ENCODE peak calls at places on chromosomes 5 and 9, in five cellular contexts. F is SK-N-SH, C is HepG2, P is GM12878, A is K562. N is an unnamed sample.

GRCh38 chr9:1210954-1211353 is 160.8 kb downstream of the DMRT2 start:
- DNase-seq in P (no peak), C (no peak), A (no peak), F (no peak), N (no peak)

GRCh38 chr9:131633491-131634031 is 88.2 kb downstream of the PRRT1B start:
- DNase-seq in C (no peak), P (no peak), F (no peak), A (no peak), N (no peak)

GRCh38 chr5:142420521-142420920 is 95.7 kb upstream of the SPRY4 start:
- DNase-seq in P (no peak), C (no peak), F (no peak), A (no peak), N (no peak)

GRCh38 chr9:135702002-135702721 is at the start of gene KCNT1:
- DNase-seq in F (peak; percentile 99), A (peak; percentile 95), P (no peak), C (no peak), N (peak; percentile 16)

GRCh38 chr5:145280806-145281205 is 554.3 kb downstream of the PRELID2 start:
- DNase-seq in C (no peak), F (no peak), P (no peak), A (no peak), N (no peak)

GRCh38 chr9:6354072-6354686 is 26.0 kb downstream of the TPD52L3 start:
- DNase-seq in C (peak; percentile 61), F (peak; percentile 70), A (peak; percentile 43), P (peak; percentile 45), N (peak; percentile 51)

GRCh38 chr5:138874241-138874640 is 894 bp downstream of the LRRTM2 start:
- DNase-seq in A (no peak), P (no peak), C (no peak), F (peak; percentile 39), N (no peak)

GRCh38 chr5:138354926-138355378 is 2.5 kb downstream of the KDM3B start:
- DNase-seq in A (peak; percentile 65), F (peak; percentile 64), C (peak; percentile 67), P (peak; percentile 76), N (no peak)

GRCh38 chr9:133468374-133468773 is 8.6 kb downstream of the CACFD1 start:
- DNase-seq in C (no peak), A (no peak), P (no peak), F (no peak), N (no peak)

GRCh38 chr9:8078641-8079140 is 279.1 kb upstream of the DMAC1 start:
- DNase-seq in A (no peak), P (no peak), C (no peak), F (no peak), N (no peak)

GRCh38 chr5:33806736-33807442 is 84.9 kb downstream of the ADAMTS12 start:
- DNase-seq in A (no peak), F (no peak), P (no peak), C (peak; percentile 2), N (no peak)

GRCh38 chr9:98117984-98118639 is 910 bp downstream of the TRIM14 start:
- DNase-seq in F (peak; percentile 43), C (peak; percentile 82), P (no peak), A (peak; percentile 51), N (peak; percentile 77)
- TF ChIP-seq GABPA in F (no peak), C (no peak), P (no peak), A (no peak), N (no peak)

GRCh38 chr5:178221203-178221771 is 11.3 kb downstream of the PHYKPL start:
- DNase-seq in C (no peak), A (no peak), F (no peak), P (no peak), N (no peak)
- H3K27ac ChIP-seq in C (no peak overlapping the region), A (no peak overlapping the region), F (no peak overlapping the region), P (no peak overlapping the region), N (peak overlapping the region; percentile 42)

GRCh38 chr5:119435436-119436132 is 16.7 kb upstream of the HSD17B4 start:
- DNase-seq in P (peak; percentile 44), A (peak; percentile 31), F (no peak), C (peak; percentile 55), N (peak; percentile 84)

GRCh38 chr5:119439140-119439625 is 13.1 kb upstream of the HSD17B4 start:
- DNase-seq in C (peak; percentile 64), P (no peak), F (no peak), A (no peak), N (no peak)
- TF ChIP-seq REST in C (no peak), P (no peak), F (no peak), A (no peak), N (no peak)

DNA sequence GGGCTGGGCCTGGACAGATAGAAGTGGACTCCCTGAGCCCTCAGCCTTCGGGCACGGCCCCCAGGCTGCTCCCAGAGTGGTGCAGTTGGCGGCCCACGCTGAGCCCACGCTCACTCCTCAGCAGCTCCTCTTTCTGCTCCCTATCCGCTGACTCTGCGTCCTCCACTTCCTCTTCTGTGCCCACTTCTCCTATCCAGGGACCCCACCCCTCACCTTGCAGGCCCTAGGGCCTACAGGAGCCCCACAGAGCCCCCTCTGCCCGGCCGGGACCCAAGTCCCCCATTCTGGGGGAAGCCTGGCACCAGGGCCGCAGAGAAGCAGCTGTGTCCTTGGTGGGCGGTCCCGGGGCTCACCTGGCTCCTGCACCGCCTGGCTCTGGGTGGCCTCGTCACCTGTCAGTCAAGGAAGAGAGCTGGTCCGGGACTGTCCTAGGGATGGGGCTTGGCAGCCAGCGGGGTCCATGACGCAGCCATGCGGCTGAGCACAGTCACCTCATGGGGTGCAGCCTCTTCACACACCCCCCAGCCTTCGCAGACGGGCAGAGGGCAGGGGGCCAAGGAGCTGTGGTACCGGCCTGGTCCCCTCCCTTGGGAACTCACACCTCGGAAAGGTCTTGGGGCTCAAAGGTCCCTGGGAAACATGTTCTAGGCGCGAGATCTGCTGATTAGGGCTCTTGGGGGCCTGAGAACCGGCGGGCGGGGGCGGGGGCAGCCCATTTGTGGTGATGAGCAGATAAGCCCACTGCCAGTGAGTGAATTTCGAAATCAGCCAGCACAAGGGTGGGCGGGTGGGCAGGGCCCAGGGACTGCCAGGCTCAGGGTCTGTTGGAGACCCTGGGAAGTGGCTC is 5.4 kb upstream of the NRARP start:
- DNase-seq in F (peak; percentile 35), A (peak; percentile 44), P (no peak), C (no peak), N (peak; percentile 46)
- TF ChIP-seq GABPA in F (no peak), A (no peak), P (no peak), C (no peak), N (no peak)

GRCh38 chr9:93387791-93388190 is 63.7 kb upstream of the FAM120A start:
- DNase-seq in C (no peak), P (no peak), A (no peak), F (no peak), N (no peak)
- H3K27ac ChIP-seq in C (no peak overlapping the region), P (no peak overlapping the region), A (no peak overlapping the region), F (no peak overlapping the region), N (no peak overlapping the region)

DNA sequence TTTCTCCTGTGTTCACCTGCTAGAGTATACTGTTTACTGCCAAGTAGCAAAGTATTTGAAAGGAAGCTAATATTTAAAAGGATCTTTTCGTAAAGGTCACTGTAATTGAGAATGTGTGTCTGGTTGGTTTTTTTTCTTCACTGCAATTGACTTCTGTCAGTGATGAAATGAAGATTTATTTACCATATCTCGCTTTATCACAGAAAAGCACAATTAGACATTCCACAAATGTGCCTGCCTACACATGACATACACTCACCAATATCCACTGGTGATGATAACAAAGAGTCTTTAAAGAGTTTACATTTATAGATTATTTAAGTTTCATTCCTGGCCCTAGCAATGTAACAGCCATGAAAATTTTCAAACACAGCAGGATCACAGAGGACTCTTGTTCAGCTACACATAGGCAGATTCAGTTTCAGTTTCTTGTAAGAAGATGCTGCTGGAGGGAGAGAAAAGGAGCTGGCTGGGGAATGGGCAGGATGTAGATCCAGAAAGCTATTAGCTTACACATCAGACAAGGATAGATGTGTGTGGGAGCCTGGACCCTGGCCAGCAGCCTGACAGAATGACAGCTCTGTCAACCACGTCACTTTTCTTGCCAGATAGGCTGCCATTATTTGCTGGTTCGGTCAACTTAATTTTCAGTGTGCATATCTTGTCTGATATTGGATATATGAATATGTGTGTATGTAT is 104.0 kb downstream of the GDNF start:
- DNase-seq in C (no peak), A (no peak), F (no peak), P (no peak), N (no peak)
- TF ChIP-seq REST in C (no peak), A (no peak), F (no peak), P (no peak), N (no peak)

GRCh38 chr5:32170303-32171170 is 3.6 kb downstream of the GOLPH3 start:
- DNase-seq in C (no peak), F (peak; percentile 45), P (no peak), A (no peak), N (no peak)

GRCh38 chr5:32172908-32173393 is 1.2 kb downstream of the GOLPH3 start:
- DNase-seq in C (no peak), A (no peak), F (no peak), P (no peak), N (no peak)

GRCh38 chr5:32165597-32165996 is 8.5 kb downstream of the GOLPH3 start:
- DNase-seq in C (peak; percentile 70), P (no peak), F (no peak), A (no peak), N (no peak)

GRCh38 chr5:32163785-32164184 is 10.3 kb downstream of the GOLPH3 start:
- DNase-seq in C (no peak), A (no peak), F (no peak), P (no peak), N (no peak)

GRCh38 chr5:32168460-32169033 is 5.6 kb downstream of the GOLPH3 start:
- DNase-seq in C (no peak), P (no peak), F (no peak), A (no peak), N (no peak)
- TF ChIP-seq GABPA in C (no peak), P (no peak), F (no peak), A (no peak), N (no peak)

DNA sequence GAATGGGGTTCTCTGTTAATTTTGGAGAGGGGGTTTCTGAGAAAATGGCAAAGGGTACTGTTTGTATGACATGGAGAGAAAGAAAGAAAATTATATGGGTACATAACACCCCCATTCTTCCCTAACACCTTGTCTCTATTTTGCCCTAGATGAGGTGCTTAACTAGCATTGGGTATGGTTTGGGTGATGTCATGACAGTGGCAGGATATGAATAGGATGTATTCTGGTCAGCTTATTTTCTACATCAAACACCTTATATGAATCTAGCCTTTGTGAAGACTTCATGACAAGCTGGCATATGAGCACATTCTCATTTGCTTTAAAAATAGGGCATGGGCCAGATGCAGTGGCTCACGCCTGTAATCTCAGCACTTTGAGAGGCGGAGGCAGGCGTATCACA is 58.6 kb downstream of the LNPEP start:
- DNase-seq in A (no peak), C (no peak), P (no peak), F (no peak), N (no peak)
- H3K27ac ChIP-seq in A (no peak overlapping the region), C (no peak overlapping the region), P (no peak overlapping the region), F (no peak overlapping the region), N (no peak overlapping the region)

DNA sequence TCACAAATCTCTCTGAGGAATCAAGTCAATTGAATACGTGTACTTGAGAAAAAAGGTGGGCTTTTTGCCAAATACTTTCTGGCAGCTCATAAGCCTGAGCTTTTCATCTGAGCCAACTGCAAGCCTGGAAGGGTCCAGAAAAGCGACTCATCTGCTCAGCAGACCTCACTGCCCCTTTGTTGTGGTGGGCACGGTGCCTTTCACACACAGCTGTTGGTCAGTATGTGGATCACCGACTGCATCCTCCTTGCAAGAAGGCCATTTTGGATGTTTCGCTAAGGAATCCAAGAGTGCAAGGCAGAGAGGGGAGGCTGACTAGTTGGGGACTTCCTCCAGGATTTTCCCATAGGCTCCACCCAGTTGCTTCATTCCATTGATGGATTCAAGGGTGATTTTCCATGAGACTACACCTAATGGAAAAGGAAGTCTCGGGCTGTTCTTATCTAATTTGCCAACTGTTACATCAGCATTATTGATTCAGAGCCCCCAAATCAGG is 564.7 kb downstream of the PDE4D start:
- DNase-seq in A (no peak), F (no peak), P (no peak), C (no peak), N (no peak)
- TF ChIP-seq REST in A (no peak), F (no peak), P (no peak), C (no peak), N (no peak)